ENCODE peak calls at places on chromosomes 13 and 19, in ten cellular contexts. F is HS-27A; P is posterior cingulate gyrus; Q is GM23248; V is skeletal muscle cell; K is T47D; L is T-helper 22 cell; W is LNCaP clone FGC; A is tibial nerve; N is activated CD8-positive, alpha-beta memory T cell treated with anti-CD3 and anti-CD28 coated beads for 48 hours. D is an unnamed sample.

GRCh38 chr13:47803131-47803530 is 197.9 kb downstream of the SUCLA2 start:
- DNase-seq in F (no peak), W (no peak), N (no peak), K (no peak), Q (no peak), P (no peak), A (no peak), V (no peak), L (no peak), D (no peak)

GRCh38 chr19:48135411-48135810 is 24.8 kb upstream of the PLA2G4C start:
- DNase-seq in N (no peak), A (no peak), W (no peak), L (no peak), V (no peak), Q (peak; percentile 14), P (no peak), K (peak; percentile 64), F (no peak), D (no peak)

GRCh38 chr19:12804051-12804450 is 2.2 kb downstream of the THSD8 start:
- DNase-seq in K (no peak), W (no peak), A (no peak), F (no peak), Q (no peak), L (no peak), N (no peak), P (no peak), V (no peak), D (no peak)

GRCh38 chr19:18832331-18833140 is 777 bp downstream of the UPF1 start:
- DNase-seq in V (no peak), A (no peak), N (no peak), F (no peak), W (no peak), K (no peak), Q (peak; percentile 65), L (no peak), P (no peak), D (peak; percentile 8)

GRCh38 chr13:26961890-26962615 is 201.5 kb upstream of the GPR12 start:
- DNase-seq in P (no peak), A (no peak), L (no peak), N (no peak), V (no peak), K (no peak), W (no peak), F (no peak), Q (no peak), D (no peak)

GRCh38 chr19:33883869-33884519 is 87.3 kb downstream of the KCTD15 start:
- DNase-seq in P (no peak), V (no peak), L (no peak), A (no peak), W (no peak), N (no peak), F (no peak), Q (no peak), K (peak; percentile 87), D (no peak)

GRCh38 chr19:14826006-14826405 is 9.0 kb downstream of the OR7A5 start:
- DNase-seq in P (no peak), Q (no peak), A (no peak), V (no peak), N (no peak), K (no peak), L (no peak), W (no peak), F (no peak), D (no peak)

GRCh38 chr19:591099-591958 is 1.6 kb downstream of the HCN2 start:
- DNase-seq in L (no peak), W (no peak), N (no peak), K (no peak), V (no peak), Q (peak; percentile 62), A (no peak), F (no peak), P (no peak), D (no peak)

GRCh38 chr13:101785858-101786257 is 333.4 kb downstream of the ITGBL1 start:
- DNase-seq in F (peak; percentile 17), L (no peak), K (peak; percentile 12), Q (peak; percentile 38), V (no peak), N (no peak), A (no peak), P (no peak), W (no peak), D (no peak)

GRCh38 chr13:45132384-45133064 is 12.2 kb downstream of the GTF2F2 start:
- DNase-seq in A (no peak), F (no peak), K (no peak), N (no peak), V (no peak), P (no peak), W (no peak), L (no peak), Q (no peak), D (no peak)

GRCh38 chr13:23810842-23811241 is 78.4 kb downstream of the MIPEP start:
- DNase-seq in Q (no peak), L (no peak), W (no peak), A (no peak), K (no peak), V (no peak), P (no peak), F (no peak), N (no peak), D (no peak)

GRCh38 chr19:16970821-16971220 is 55.8 kb downstream of the CPAMD8 start:
- DNase-seq in L (no peak), V (no peak), A (no peak), N (no peak), Q (no peak), W (no peak), P (no peak), K (no peak), F (no peak), D (no peak)

GRCh38 chr19:47702671-47703070 is 10.6 kb upstream of the EHD2 start:
- DNase-seq in L (no peak), P (no peak), F (no peak), A (no peak), N (no peak), V (no peak), Q (no peak), W (no peak), K (no peak), D (no peak)

GRCh38 chr13:40158218-40158617 is 502.8 kb downstream of the COG6 start:
- DNase-seq in K (no peak), P (no peak), L (no peak), F (no peak), A (no peak), Q (peak; percentile 46), W (no peak), V (no peak), N (no peak), D (no peak)

GRCh38 chr19:19366691-19367396 is 38.6 kb upstream of the GATAD2A start:
- DNase-seq in N (peak; percentile 61), L (peak; percentile 38), V (peak; percentile 20), A (peak; percentile 37), W (peak; percentile 59), P (no peak), Q (peak; percentile 67), F (no peak), K (peak; percentile 93), D (peak; percentile 66)

GRCh38 chr19:5850743-5851293 is 431 bp downstream of the FUT3 start:
- DNase-seq in N (no peak), P (no peak), K (no peak), F (no peak), Q (peak; percentile 53), L (no peak), W (peak; percentile 4), V (no peak), A (no peak), D (no peak)

GRCh38 chr13:110330491-110331001 is 23.5 kb downstream of the COL4A2 start:
- DNase-seq in N (no peak), A (no peak), W (no peak), P (no peak), Q (peak; percentile 88), L (no peak), F (no peak), V (no peak), K (no peak), D (no peak)

GRCh38 chr13:20197361-20197834 is 4.7 kb upstream of the GJB2 start:
- DNase-seq in N (no peak), F (no peak), Q (peak; percentile 63), W (no peak), L (no peak), K (peak; percentile 49), V (peak; percentile 27), P (no peak), A (no peak), D (no peak)

GRCh38 chr13:24032252-24032651 is 128.3 kb upstream of the SPATA13 start:
- DNase-seq in A (no peak), V (peak; percentile 53), N (no peak), W (no peak), L (no peak), P (no peak), K (no peak), F (no peak), Q (peak; percentile 82), D (no peak)

GRCh38 chr13:27853345-27853744 is 61.1 kb downstream of the GSX1 start:
- DNase-seq in P (no peak), Q (no peak), N (no peak), W (no peak), A (no peak), L (no peak), F (no peak), V (no peak), K (no peak), D (no peak)

GRCh38 chr13:73598021-73598712 is 536.0 kb downstream of the KLF12 start:
- DNase-seq in A (no peak), N (no peak), Q (peak; percentile 30), F (peak; percentile 29), P (no peak), L (no peak), V (peak; percentile 40), K (no peak), W (no peak), D (no peak)

GRCh38 chr13:110359840-110360301 is 52.8 kb downstream of the COL4A2 start:
- DNase-seq in N (no peak), K (peak; percentile 45), V (no peak), W (no peak), F (no peak), Q (no peak), A (no peak), P (no peak), L (no peak), D (no peak)

GRCh38 chr19:17623224-17623935 is 64.8 kb downstream of the UNC13A start:
- DNase-seq in L (no peak), N (no peak), F (no peak), Q (no peak), A (no peak), W (no peak), V (no peak), K (no peak), P (peak; percentile 43), D (no peak)

GRCh38 chr19:42196011-42197001 is 21.2 kb downstream of the DEDD2 start:
- DNase-seq in A (no peak), N (no peak), L (no peak), P (peak; percentile 70), W (no peak), Q (no peak), V (no peak), K (no peak), F (no peak), D (no peak)

GRCh38 chr13:83377486-83377885 is 504.8 kb downstream of the SLITRK1 start:
- DNase-seq in Q (peak; percentile 15), P (no peak), K (no peak), N (no peak), V (peak; percentile 37), L (no peak), A (no peak), W (no peak), F (no peak), D (no peak)

GRCh38 chr19:1705367-1705766 is 47.9 kb upstream of the ONECUT3 start:
- DNase-seq in N (no peak), Q (no peak), K (no peak), V (no peak), L (no peak), W (no peak), F (no peak), A (no peak), P (no peak), D (no peak)

GRCh38 chr19:8615813-8616596 is 5.5 kb upstream of the ADAMTS10 start:
- DNase-seq in V (no peak), N (no peak), P (peak; percentile 87), K (peak; percentile 64), W (no peak), L (no peak), F (no peak), A (peak; percentile 63), Q (peak; percentile 58), D (peak; percentile 24)

GRCh38 chr13:20058476-20058875 is 99.9 kb downstream of the ZMYM2 start:
- DNase-seq in W (no peak), V (no peak), Q (no peak), F (no peak), K (peak; percentile 8), L (no peak), P (no peak), A (no peak), N (no peak), D (no peak)

D was measured in activated T-helper 1 cell treated with anti-CD3 and anti-CD28 coated beads, Interleukin-12 subunit alpha, Interleukin-12 subunit beta, Interleukin-2, Interleukin-4 antibody, amounts not matched to agents 30 ng/mL and 10 ng/mL and 1 ng/mL, durations not matched to agents 14 hours and 24 hours and 36 hours.